ENCODE peak calls at places on chromosomes 11 and 22, in five cellular contexts. T, J, Z, P and U are unnamed samples.
A peak's percentile ranks its signal among the peaks of the same experiment; 100 is the strongest.

GRCh38 chr11:71537537-71537936 is 288 bp upstream of the KRTAP5-8 start:
- DNase-seq in T (no peak), J (no peak), Z (no peak), P (no peak), U (no peak)

GRCh38 chr11:59891781-59892181 is 13.2 kb downstream of the OOSP3 start:
- DNase-seq in T (no peak), J (no peak), Z (no peak), P (peak; percentile 11), U (no peak)

GRCh38 chr11:119205080-119205479 is 1.1 kb upstream of the CBL start:
- DNase-seq in T (no peak), J (no peak), Z (no peak), P (no peak), U (peak; percentile 7)

GRCh38 chr22:29152381-29153138 is 53.1 kb upstream of the EMID1 start:
- DNase-seq in T (no peak), J (no peak), Z (no peak), P (no peak), U (peak; percentile 49)

GRCh38 chr11:130560000-130560852 is 111.8 kb downstream of the ADAMTS15 start:
- DNase-seq in T (no peak), J (no peak), Z (no peak), P (no peak), U (no peak)

GRCh38 chr11:123833095-123833494 is 26.9 kb upstream of the OR6M1 start:
- DNase-seq in T (no peak), J (no peak), Z (no peak), P (no peak), U (no peak)

GRCh38 chr11:33015621-33016551 is at the start of gene DEPDC7:
- DNase-seq in T (peak; percentile 75), J (peak; percentile 65), Z (peak; percentile 59), P (peak; percentile 94), U (peak; percentile 38)

GRCh38 chr11:111977141-111978027 is 40.2 kb downstream of the DIXDC1 start:
- DNase-seq in T (peak; percentile 69), J (no peak), Z (no peak), P (peak; percentile 44), U (peak; percentile 64)

GRCh38 chr22:35970601-35971417 is 57.8 kb downstream of the RBFOX2 start:
- DNase-seq in T (no peak), J (no peak), Z (no peak), P (no peak), U (no peak)

GRCh38 chr22:40213478-40213877 is 35.8 kb downstream of the TNRC6B start:
- DNase-seq in T (no peak), J (no peak), Z (no peak), P (no peak), U (no peak)

GRCh38 chr22:50708996-50709395 is 29.0 kb upstream of the ACR start:
- DNase-seq in T (no peak), J (no peak), Z (no peak), P (no peak), U (no peak)

GRCh38 chr11:66337103-66337899 is 1.1 kb upstream of the RIN1 start:
- DNase-seq in T (no peak), J (no peak), Z (no peak), P (peak; percentile 39), U (no peak)

GRCh38 chr11:126140932-126141291 is 70.5 kb downstream of the RPUSD4 start:
- DNase-seq in T (no peak), J (no peak), Z (no peak), P (peak; percentile 36), U (no peak)

GRCh38 chr11:64419818-64420485 is 61.0 kb downstream of the RPS6KA4 start:
- DNase-seq in T (no peak), J (no peak), Z (no peak), P (no peak), U (no peak)

GRCh38 chr11:134270250-134270714 is 5.9 kb upstream of the GLB1L3 start:
- DNase-seq in T (no peak), J (no peak), Z (no peak), P (no peak), U (no peak)

GRCh38 chr11:116928845-116929244 is 91.4 kb upstream of the APOA1 start:
- DNase-seq in T (no peak), J (no peak), Z (no peak), P (no peak), U (no peak)

GRCh38 chr22:19086944-19087343 is 35.3 kb downstream of the DGCR2 start:
- DNase-seq in T (no peak), J (no peak), Z (no peak), P (no peak), U (no peak)

GRCh38 chr11:70220920-70221319 is 17.8 kb downstream of the FADD start:
- DNase-seq in T (no peak), J (no peak), Z (no peak), P (no peak), U (no peak)

GRCh38 chr11:101082813-101083212 is 46.8 kb downstream of the PGR start:
- DNase-seq in T (no peak), J (no peak), Z (no peak), P (no peak), U (no peak)

GRCh38 chr11:119338318-119338890 is 2.3 kb downstream of the C1QTNF5 start:
- DNase-seq in T (no peak), J (no peak), Z (peak; percentile 53), P (peak; percentile 74), U (peak; percentile 58)

GRCh38 chr11:130888790-130889189 is 27.5 kb downstream of the SNX19 start:
- DNase-seq in T (no peak), J (no peak), Z (no peak), P (no peak), U (no peak)